ENCODE peak calls at places on chromosomes 13 and 19, in seven cellular contexts. One of them, this sample, is unnamed.

GRCh38 chr13:83941669-83942335 is 59.5 kb upstream of the SLITRK1 start:
- DNase-seq in Caco-2: no peak
- DNase-seq in epithelial cell of esophagus: peak; percentile 95
- DNase-seq in left ventricle myocardium inferior: no peak
- DNase-seq in HCT116: no peak
- DNase-seq in spleen: no peak
- DNase-seq in lower lobe of right lung: no peak
- DNase-seq in this sample: no peak

GRCh38 chr13:34425307-34425949 is 516.6 kb upstream of the NBEA start:
- DNase-seq in spleen: no peak
- DNase-seq in lower lobe of right lung: no peak
- DNase-seq in Caco-2: no peak
- DNase-seq in epithelial cell of esophagus: no peak
- DNase-seq in HCT116: no peak
- DNase-seq in left ventricle myocardium inferior: no peak
- DNase-seq in this sample: no peak

GRCh38 chr19:13460045-13460444 is 46.2 kb downstream of the CACNA1A start:
- DNase-seq in spleen: no peak
- DNase-seq in HCT116: no peak
- DNase-seq in Caco-2: no peak
- DNase-seq in left ventricle myocardium inferior: no peak
- DNase-seq in lower lobe of right lung: no peak
- DNase-seq in epithelial cell of esophagus: no peak
- DNase-seq in this sample: no peak

GRCh38 chr13:44759723-44760360 is 183.7 kb upstream of the TSC22D1 start:
- DNase-seq in lower lobe of right lung: peak; percentile 51
- DNase-seq in spleen: no peak
- DNase-seq in epithelial cell of esophagus: peak; percentile 83
- DNase-seq in left ventricle myocardium inferior: peak; percentile 19
- DNase-seq in HCT116: no peak
- DNase-seq in Caco-2: no peak
- DNase-seq in this sample: no peak

GRCh38 chr13:110116072-110116487 is 190.9 kb downstream of the COL4A1 start:
- DNase-seq in HCT116: peak; percentile 51
- DNase-seq in spleen: peak; percentile 89
- DNase-seq in lower lobe of right lung: peak; percentile 79
- DNase-seq in Caco-2: peak; percentile 59
- DNase-seq in epithelial cell of esophagus: peak; percentile 80
- DNase-seq in left ventricle myocardium inferior: peak; percentile 47
- DNase-seq in this sample: peak; percentile 87

GRCh38 chr19:39199025-39199424 is 2.3 kb downstream of the NCCRP1 start:
- DNase-seq in Caco-2: no peak
- DNase-seq in HCT116: no peak
- DNase-seq in left ventricle myocardium inferior: no peak
- DNase-seq in lower lobe of right lung: no peak
- DNase-seq in epithelial cell of esophagus: no peak
- DNase-seq in spleen: no peak
- DNase-seq in this sample: no peak

GRCh38 chr13:27830010-27830409 is 37.7 kb downstream of the GSX1 start:
- DNase-seq in spleen: peak; percentile 92
- DNase-seq in epithelial cell of esophagus: peak; percentile 34
- DNase-seq in lower lobe of right lung: peak; percentile 71
- DNase-seq in HCT116: peak; percentile 32
- DNase-seq in left ventricle myocardium inferior: peak; percentile 38
- DNase-seq in Caco-2: peak; percentile 70
- DNase-seq in this sample: peak; percentile 81

GRCh38 chr13:111893607-111894443 is 173.1 kb upstream of the SOX1 start:
- DNase-seq in Caco-2: no peak
- DNase-seq in lower lobe of right lung: no peak
- DNase-seq in epithelial cell of esophagus: no peak
- DNase-seq in HCT116: no peak
- DNase-seq in left ventricle myocardium inferior: no peak
- DNase-seq in spleen: no peak
- DNase-seq in this sample: peak; percentile 53

GRCh38 chr13:79155883-79156282 is 250.2 kb downstream of the RBM26 start:
- DNase-seq in lower lobe of right lung: no peak
- DNase-seq in spleen: no peak
- DNase-seq in epithelial cell of esophagus: no peak
- DNase-seq in HCT116: no peak
- DNase-seq in left ventricle myocardium inferior: no peak
- DNase-seq in Caco-2: no peak
- DNase-seq in this sample: no peak

GRCh38 chr19:5076440-5077208 is 107.7 kb downstream of the KDM4B start:
- DNase-seq in epithelial cell of esophagus: no peak
- DNase-seq in left ventricle myocardium inferior: no peak
- DNase-seq in lower lobe of right lung: no peak
- DNase-seq in Caco-2: no peak
- DNase-seq in HCT116: no peak
- DNase-seq in spleen: no peak
- DNase-seq in this sample: no peak

GRCh38 chr19:5075603-5076002 is 106.7 kb downstream of the KDM4B start:
- DNase-seq in epithelial cell of esophagus: no peak
- DNase-seq in lower lobe of right lung: no peak
- DNase-seq in left ventricle myocardium inferior: no peak
- DNase-seq in Caco-2: no peak
- DNase-seq in HCT116: no peak
- DNase-seq in spleen: no peak
- DNase-seq in this sample: no peak

GRCh38 chr19:5078179-5078578 is 109.3 kb downstream of the KDM4B start:
- DNase-seq in lower lobe of right lung: no peak
- DNase-seq in Caco-2: no peak
- DNase-seq in left ventricle myocardium inferior: no peak
- DNase-seq in spleen: no peak
- DNase-seq in HCT116: no peak
- DNase-seq in epithelial cell of esophagus: no peak
- DNase-seq in this sample: no peak

GRCh38 chr19:5078666-5079409 is 109.9 kb downstream of the KDM4B start:
- DNase-seq in HCT116: no peak
- DNase-seq in lower lobe of right lung: no peak
- DNase-seq in spleen: no peak
- DNase-seq in left ventricle myocardium inferior: peak; percentile 46
- DNase-seq in Caco-2: no peak
- DNase-seq in epithelial cell of esophagus: no peak
- DNase-seq in this sample: no peak

GRCh38 chr19:5077209-5077515 is 108.2 kb downstream of the KDM4B start:
- DNase-seq in lower lobe of right lung: no peak
- DNase-seq in epithelial cell of esophagus: no peak
- DNase-seq in HCT116: no peak
- DNase-seq in spleen: no peak
- DNase-seq in left ventricle myocardium inferior: no peak
- DNase-seq in Caco-2: no peak
- DNase-seq in this sample: no peak
- TF ChIP-seq CTCF in lower lobe of right lung: no peak
- TF ChIP-seq CTCF in epithelial cell of esophagus: no peak
- TF ChIP-seq CTCF in HCT116: no peak
- TF ChIP-seq CTCF in spleen: no peak
- TF ChIP-seq CTCF in left ventricle myocardium inferior: no peak
- TF ChIP-seq CTCF in Caco-2: no peak
- TF ChIP-seq CTCF in this sample: no peak

GRCh38 chr19:16514383-16515019 is 18.3 kb downstream of the C19orf44 start:
- DNase-seq in Caco-2: no peak
- DNase-seq in lower lobe of right lung: no peak
- DNase-seq in spleen: no peak
- DNase-seq in HCT116: no peak
- DNase-seq in epithelial cell of esophagus: no peak
- DNase-seq in left ventricle myocardium inferior: no peak
- DNase-seq in this sample: no peak
- TF ChIP-seq CTCF in Caco-2: peak; percentile 13
- TF ChIP-seq CTCF in lower lobe of right lung: no peak
- TF ChIP-seq CTCF in spleen: no peak
- TF ChIP-seq CTCF in HCT116: peak; percentile 2
- TF ChIP-seq CTCF in epithelial cell of esophagus: peak; percentile 9
- TF ChIP-seq CTCF in left ventricle myocardium inferior: no peak
- TF ChIP-seq CTCF in this sample: no peak

DNA sequence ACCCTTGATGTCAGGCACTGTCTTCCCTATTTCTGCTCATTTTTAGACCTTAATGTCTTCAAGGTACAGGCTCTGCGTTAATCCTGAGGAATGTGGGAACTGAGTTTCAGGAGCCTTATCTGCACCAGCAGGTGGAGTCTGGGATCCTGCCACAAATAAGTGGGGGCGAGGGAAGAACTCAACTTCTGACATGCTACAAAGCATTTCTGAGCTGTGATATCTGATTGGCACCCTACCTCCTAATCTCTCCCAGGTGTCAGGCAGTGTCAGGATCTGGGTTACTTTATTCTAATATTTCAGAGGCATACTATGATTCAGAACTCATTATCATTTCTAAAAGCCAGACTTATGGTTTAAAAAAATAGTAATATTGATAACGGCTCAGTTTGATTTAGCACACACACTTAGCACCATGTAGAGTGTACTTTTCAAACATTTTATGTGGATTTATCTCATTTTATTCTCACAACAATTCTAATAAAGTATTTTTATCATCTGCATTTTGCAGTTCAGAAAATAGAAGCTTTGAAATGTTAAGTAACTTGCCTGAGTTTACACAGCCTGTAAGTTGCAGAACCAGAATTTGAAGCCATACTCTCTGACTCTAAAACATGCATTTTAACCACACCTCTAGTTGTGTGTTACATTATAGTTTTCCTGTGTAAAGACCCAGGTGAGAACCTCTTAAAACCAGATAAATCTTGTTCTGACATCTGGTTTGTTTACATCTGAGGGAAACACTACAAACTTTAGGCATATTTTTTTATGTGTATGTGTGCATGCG is 358.6 kb downstream of the TDRD3 start:
- DNase-seq in spleen: no peak
- DNase-seq in Caco-2: no peak
- DNase-seq in HCT116: no peak
- DNase-seq in lower lobe of right lung: no peak
- DNase-seq in left ventricle myocardium inferior: no peak
- DNase-seq in epithelial cell of esophagus: peak; percentile 56
- DNase-seq in this sample: peak; percentile 44
- TF ChIP-seq CTCF in spleen: no peak
- TF ChIP-seq CTCF in Caco-2: peak; percentile 66
- TF ChIP-seq CTCF in HCT116: no peak
- TF ChIP-seq CTCF in lower lobe of right lung: no peak
- TF ChIP-seq CTCF in left ventricle myocardium inferior: no peak
- TF ChIP-seq CTCF in epithelial cell of esophagus: peak; percentile 56
- TF ChIP-seq CTCF in this sample: no peak

DNA sequence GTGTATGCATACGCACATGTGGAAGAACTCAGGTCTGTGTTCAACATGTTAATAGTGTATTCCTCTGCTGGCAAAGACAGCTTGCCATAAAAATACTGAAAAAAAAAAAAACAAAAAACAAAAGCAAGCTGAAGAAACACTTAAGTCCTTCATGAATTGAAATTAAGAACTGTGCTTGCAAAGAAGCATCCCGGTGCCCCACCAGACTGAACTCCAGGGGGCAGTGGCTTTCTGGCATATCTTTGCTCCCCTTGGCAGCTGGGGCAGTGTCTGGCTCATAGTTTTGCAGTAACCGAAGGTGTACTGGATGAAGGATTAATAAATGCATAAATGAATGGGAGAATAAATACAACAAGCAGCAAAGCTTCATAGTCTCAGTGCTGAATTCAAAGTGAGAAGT is 187.6 kb downstream of the LHFPL6 start:
- DNase-seq in HCT116: peak; percentile 15
- DNase-seq in epithelial cell of esophagus: peak; percentile 64
- DNase-seq in spleen: no peak
- DNase-seq in Caco-2: peak; percentile 39
- DNase-seq in left ventricle myocardium inferior: peak; percentile 56
- DNase-seq in lower lobe of right lung: peak; percentile 64
- DNase-seq in this sample: peak; percentile 47
- TF ChIP-seq CTCF in HCT116: peak; percentile 19
- TF ChIP-seq CTCF in epithelial cell of esophagus: peak; percentile 58
- TF ChIP-seq CTCF in spleen: peak; percentile 25
- TF ChIP-seq CTCF in Caco-2: peak; percentile 68
- TF ChIP-seq CTCF in left ventricle myocardium inferior: peak; percentile 79
- TF ChIP-seq CTCF in lower lobe of right lung: peak; percentile 57
- TF ChIP-seq CTCF in this sample: peak; percentile 41

GRCh38 chr19:17391371-17392151 is 2.4 kb downstream of the CCDC194 start:
- DNase-seq in Caco-2: no peak
- DNase-seq in lower lobe of right lung: no peak
- DNase-seq in spleen: no peak
- DNase-seq in epithelial cell of esophagus: no peak
- DNase-seq in left ventricle myocardium inferior: no peak
- DNase-seq in HCT116: no peak
- DNase-seq in this sample: no peak
- TF ChIP-seq CTCF in Caco-2: no peak
- TF ChIP-seq CTCF in lower lobe of right lung: no peak
- TF ChIP-seq CTCF in spleen: no peak
- TF ChIP-seq CTCF in epithelial cell of esophagus: no peak
- TF ChIP-seq CTCF in left ventricle myocardium inferior: peak; percentile 37
- TF ChIP-seq CTCF in HCT116: no peak
- TF ChIP-seq CTCF in this sample: peak; percentile 9